ENCODE peak calls at places on chromosomes 11 and 22, in four cellular contexts. Q is NCI-H460; J is stimulated activated CD4-positive, alpha-beta T cell treated with anti-CD3 and anti-CD28 coated beads, Interleukin-2, amount 100 ng/mL, for 48 hours; Z is OCI-M1. F is an unnamed sample.

GRCh38 chr22:45329536-45329936 is 19.8 kb downstream of the FAM118A start:
- DNase-seq in Q (no peak), J (no peak), Z (no peak), F (no peak)

GRCh38 chr11:102940714-102941588 is 14.6 kb downstream of the MMP13 start:
- DNase-seq in Q (peak; percentile 62), J (peak; percentile 24), Z (peak; percentile 65), F (peak; percentile 95)

GRCh38 chr11:130908770-130909625 is 7.3 kb downstream of the SNX19 start:
- DNase-seq in Q (no peak), J (no peak), Z (no peak), F (no peak)

GRCh38 chr22:37571258-37571991 is 8.5 kb downstream of the LGALS2 start:
- DNase-seq in Q (peak; percentile 36), J (no peak), Z (no peak), F (peak; percentile 54)

GRCh38 chr22:46061431-46062231 is 84.7 kb upstream of the WNT7B start:
- DNase-seq in Q (no peak), J (no peak), Z (no peak), F (no peak)

GRCh38 chr22:20027966-20028854 is 7.3 kb downstream of the TANGO2 start:
- DNase-seq in Q (no peak), J (no peak), Z (peak; percentile 72), F (peak; percentile 73)

GRCh38 chr11:116211166-116211565 is 561.6 kb downstream of the BUD13 start:
- DNase-seq in Q (no peak), J (no peak), Z (no peak), F (no peak)

GRCh38 chr11:64767344-64768299 is 7.8 kb upstream of the PYGM start:
- DNase-seq in Q (peak; percentile 43), J (peak; percentile 85), Z (peak; percentile 60), F (peak; percentile 89)

GRCh38 chr22:30514252-30514651 is 8.8 kb upstream of the SEC14L4 start:
- DNase-seq in Q (no peak), J (no peak), Z (no peak), F (no peak)

GRCh38 chr11:42552786-42553185 is 759.0 kb upstream of the API5 start:
- DNase-seq in Q (no peak), J (no peak), Z (no peak), F (no peak)

GRCh38 chr11:117143390-117143789 is 697 bp upstream of the PAFAH1B2 start:
- DNase-seq in Q (peak; percentile 16), J (peak; percentile 9), Z (peak; percentile 84), F (no peak)

GRCh38 chr11:80107415-80107814 is 666.6 kb upstream of the TENM4 start:
- DNase-seq in Q (no peak), J (no peak), Z (no peak), F (no peak)

GRCh38 chr22:23547818-23548500 is 32.1 kb downstream of the IGLL1 start:
- DNase-seq in Q (no peak), J (no peak), Z (no peak), F (no peak)

GRCh38 chr11:96213500-96213899 is 129.5 kb downstream of the MAML2 start:
- DNase-seq in Q (no peak), J (no peak), Z (peak; percentile 28), F (no peak)